ENCODE peak calls at places on chromosomes 12 and 14, in nine cellular contexts. Z is lower lobe of right lung, R is suprapubic skin, Y is PC-3, C is fibroblast of lung, W is RWPE2, O is lung, S is Panc1, N is stomach. B is an unnamed sample. For H3K4me1, the result is how much of the 10 kb centered on the place peaks cover.

GRCh38 chr14:100160534-100160916 is 1.1 kb upstream of the DEGS2 start:
- DNase-seq in Z (no peak), N (no peak), Y (no peak), W (peak), O (no peak), S (no peak), R (no peak), C (no peak), B (no peak)

GRCh38 chr14:53338192-53338591 is 185.1 kb upstream of the DDHD1 start:
- DNase-seq in W (no peak), S (no peak), Z (no peak), O (no peak), C (peak), Y (peak), N (no peak), R (no peak), B (no peak)

GRCh38 chr14:49924852-49925251 is 32.0 kb downstream of the ARF6 start:
- DNase-seq in S (no peak), W (no peak), R (no peak), Z (no peak), N (no peak), O (no peak), Y (no peak), C (no peak), B (no peak)

GRCh38 chr12:52953181-52953841 is 4.4 kb downstream of the KRT18 start:
- DNase-seq in R (no peak), Z (no peak), Y (no peak), W (no peak), N (no peak), C (no peak), O (no peak), S (no peak), B (no peak)

GRCh38 chr12:54428050-54429013 is 9.3 kb upstream of the ITGA5 start:
- DNase-seq in R (no peak), Y (no peak), S (no peak), N (no peak), W (peak), C (peak), O (no peak), Z (no peak), B (no peak)

GRCh38 chr14:59356298-59356697 is 108.9 kb downstream of the GPR135 start:
- DNase-seq in Y (peak), S (no peak), C (no peak), W (no peak), O (peak), N (no peak), R (no peak), Z (no peak), B (no peak)

GRCh38 chr12:54937376-54937775 is 47.2 kb downstream of the TESPA1 start:
- DNase-seq in C (no peak), Y (no peak), Z (no peak), W (no peak), O (no peak), S (no peak), N (no peak), R (no peak), B (no peak)

GRCh38 chr12:7376196-7376595 is 67.8 kb downstream of the CD163L1 start:
- DNase-seq in W (no peak), C (peak), N (no peak), S (no peak), O (no peak), Y (peak), Z (no peak), R (no peak), B (no peak)

GRCh38 chr14:69079188-69079742 is 73.7 kb downstream of the DCAF5 start:
- DNase-seq in Y (peak), N (no peak), W (no peak), C (peak), R (no peak), O (no peak), Z (no peak), S (peak), B (no peak)

GRCh38 chr14:91292476-91292875 is 48.0 kb upstream of the GPR68 start:
- DNase-seq in R (no peak), C (no peak), O (no peak), W (no peak), N (no peak), Z (peak), Y (no peak), S (no peak), B (no peak)

GRCh38 chr12:25557830-25558436 is 4.8 kb upstream of the LMNTD1 start:
- DNase-seq in N (no peak), C (peak), R (no peak), Z (no peak), O (no peak), W (no peak), Y (peak), S (no peak), B (no peak)

GRCh38 chr12:100553851-100554404 is 19.6 kb upstream of the GAS2L3 start:
- DNase-seq in W (no peak), O (no peak), Y (no peak), R (no peak), Z (no peak), C (peak), N (no peak), S (no peak), B (no peak)

GRCh38 chr12:8089718-8090117 is 7.6 kb downstream of the NECAP1 start:
- DNase-seq in C (no peak), R (no peak), O (no peak), W (no peak), N (no peak), Y (no peak), S (no peak), Z (no peak), B (no peak)

DNA sequence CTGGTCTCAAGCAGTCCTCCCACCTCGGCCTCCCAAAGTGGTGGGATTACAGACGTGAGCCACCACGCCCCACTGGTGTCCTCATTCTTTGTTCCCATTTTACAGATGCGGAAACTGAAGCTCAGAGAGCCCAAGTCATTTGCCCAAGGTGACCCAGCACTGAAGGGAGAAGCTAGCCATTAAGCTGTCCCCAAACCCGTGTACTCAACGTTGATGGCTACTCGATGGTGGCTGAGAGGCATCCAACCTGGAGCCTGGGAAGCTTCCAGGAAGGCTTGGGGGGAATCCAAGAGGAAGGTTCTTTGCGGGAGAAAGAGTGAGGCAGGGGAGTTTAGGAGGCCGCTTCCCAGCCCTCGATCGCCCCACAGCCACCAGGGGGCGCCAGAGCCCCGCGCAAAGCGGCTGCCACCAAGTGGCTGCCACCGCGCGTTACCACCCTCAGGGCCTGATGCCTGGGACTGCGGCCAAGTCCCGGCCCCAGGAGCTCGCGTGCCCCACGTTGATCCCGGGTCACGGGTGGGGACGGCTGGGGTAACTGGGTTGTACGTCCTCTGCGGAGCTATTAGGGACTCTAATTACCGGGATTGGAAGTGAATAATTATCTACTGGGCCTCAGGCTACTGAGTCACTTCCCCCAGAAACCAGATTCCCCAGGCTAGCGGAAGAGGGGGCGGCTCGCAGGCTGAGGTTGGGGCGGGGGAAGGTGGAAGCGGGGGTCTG is 8.8 kb upstream of the SH2B3 start:
- DNase-seq in O (peak), R (peak), C (peak), S (peak), W (peak), N (peak), Y (peak), Z (peak), B (no peak)
- H3K4me3 ChIP-seq in O (no peak), R (peak), C (peak), S (peak), W (no peak), N (peak), Y (peak), Z (peak), B (peak)

DNA sequence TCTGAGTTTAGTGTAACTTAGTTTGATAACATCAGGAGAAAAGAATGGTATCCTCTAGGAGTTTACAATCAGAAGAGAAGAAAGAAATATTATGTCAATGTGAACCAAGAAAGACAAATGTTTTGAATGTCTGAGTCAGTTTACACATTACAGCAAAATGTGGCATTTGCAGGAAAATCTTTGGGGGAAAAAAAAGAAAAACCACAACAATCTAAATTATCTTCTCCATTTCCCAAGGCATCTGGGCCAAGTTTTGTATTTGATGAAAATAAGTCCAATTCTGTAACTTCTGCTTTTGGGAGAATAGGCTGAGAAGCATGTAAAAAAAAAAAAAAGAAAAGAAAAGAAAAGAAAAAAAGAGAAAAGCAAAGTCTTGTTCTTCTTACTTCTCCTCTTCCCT is 58.8 kb upstream of the FLRT2 start:
- DNase-seq in C (peak), W (no peak), O (no peak), Z (no peak), N (no peak), R (no peak), Y (no peak), S (no peak), B (no peak)
- H3K4me1 ChIP-seq in C (under half), W (under half), O (under half), Z (under half), N (under half), R (under half), Y (under half), S (under half), B (under half)

DNA sequence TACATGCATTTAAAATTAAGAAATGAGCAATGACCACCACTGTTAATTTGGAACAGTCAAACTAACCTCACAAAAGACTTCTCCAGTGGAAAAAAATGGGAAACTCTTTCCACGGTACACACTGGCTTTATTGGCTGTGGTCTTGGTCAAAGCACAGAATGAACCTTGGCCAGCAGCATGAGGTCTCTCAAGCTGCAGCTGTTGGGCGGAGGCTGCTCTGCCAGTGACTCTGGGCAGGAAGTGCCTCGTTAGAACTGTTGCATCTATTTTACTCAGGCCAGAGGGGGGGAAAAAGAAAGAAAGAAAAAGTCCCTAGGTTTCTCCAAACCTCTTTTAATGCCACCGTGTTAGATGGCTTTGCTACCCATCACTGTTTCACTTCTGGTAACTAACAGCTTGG is 279.8 kb upstream of the DIO2 start:
- DNase-seq in Y (no peak), S (no peak), N (no peak), Z (no peak), R (no peak), O (no peak), C (peak), W (no peak), B (no peak)
- H3K4me3 ChIP-seq in Y (no peak), S (no peak), N (no peak), Z (no peak), R (no peak), O (no peak), C (no peak), W (no peak), B (no peak)

GRCh38 chr12:107417004-107417403 is 268.6 kb upstream of the PWP1 start:
- DNase-seq in Z (no peak), Y (no peak), S (no peak), W (no peak), N (no peak), C (no peak), R (no peak), O (no peak), B (no peak)
- H3K4me1 ChIP-seq in Z (under half), Y (under half), S (under half), W (under half), N (under half), C (under half), R (under half), O (under half), B (under half)